ENCODE peak calls at places on chromosomes 5 and 9, in five cellular contexts. H is stimulated activated CD8-positive, alpha-beta memory T cell treated with anti-CD3 and anti-CD28 coated beads, Interleukin-2, amount 100 ng/mL, for 48 hours; Z is NCI-H1436; N is fibroblast of lung; W is lower lobe of right lung. U is an unnamed sample.

GRCh38 chr5:18395126-18396110 is 761.2 kb downstream of the TAF11L14 start:
- DNase-seq in W (no peak), N (no peak), H (no peak), Z (no peak), U (no peak)

GRCh38 chr5:113202904-113203716 is 226.5 kb downstream of the DCP2 start:
- DNase-seq in H (no peak), W (no peak), Z (no peak), N (peak; percentile 83), U (no peak)

GRCh38 chr5:132465095-132465707 is 25.4 kb downstream of the IRF1 start:
- DNase-seq in Z (no peak), N (no peak), H (no peak), W (no peak), U (peak; percentile 44)

GRCh38 chr9:114385412-114386181 is 2.2 kb downstream of the AKNA start:
- DNase-seq in Z (no peak), H (peak; percentile 71), W (peak; percentile 85), N (peak; percentile 90), U (peak; percentile 80)

GRCh38 chr5:174413520-174414314 is 310.7 kb upstream of the MSX2 start:
- DNase-seq in N (peak; percentile 97), Z (no peak), W (no peak), H (no peak), U (no peak)

GRCh38 chr5:135248801-135249231 is 150.2 kb downstream of the MACROH2A1 start:
- DNase-seq in N (no peak), Z (no peak), W (no peak), H (no peak), U (no peak)

GRCh38 chr5:80346055-80346454 is 26.3 kb downstream of the SPZ1 start:
- DNase-seq in N (no peak), W (no peak), H (no peak), Z (peak; percentile 21), U (peak; percentile 37)

GRCh38 chr5:36158144-36158543 is 6.2 kb downstream of the SKP2 start:
- DNase-seq in Z (no peak), N (peak; percentile 21), H (no peak), W (no peak), U (no peak)

GRCh38 chr5:72125931-72126620 is 18.8 kb downstream of the MAP1B start:
- DNase-seq in W (no peak), H (no peak), N (no peak), Z (no peak), U (no peak)

GRCh38 chr5:75551471-75551870 is 39.8 kb downstream of the POLK start:
- DNase-seq in H (no peak), W (no peak), N (peak; percentile 72), Z (no peak), U (no peak)

GRCh38 chr5:72940082-72940481 is 15.8 kb upstream of the FCHO2 start:
- DNase-seq in W (no peak), Z (no peak), N (no peak), H (no peak), U (no peak)

GRCh38 chr9:110180713-110181434 is 27.1 kb downstream of the C9orf152 start:
- DNase-seq in H (no peak), Z (no peak), W (no peak), N (peak; percentile 79), U (peak; percentile 63)

GRCh38 chr9:121861501-121862180 is 210.2 kb downstream of the DAB2IP start:
- DNase-seq in Z (no peak), H (no peak), N (no peak), W (no peak), U (peak; percentile 51)

GRCh38 chr9:81826541-81826906 is 101.7 kb upstream of the SPATA31D4 start:
- DNase-seq in H (no peak), W (peak; percentile 53), Z (peak; percentile 23), N (peak; percentile 64), U (no peak)

GRCh38 chr5:400282-401215 is 42.4 kb upstream of the EXOC3 start:
- DNase-seq in Z (no peak), W (no peak), H (no peak), N (peak; percentile 38), U (peak; percentile 24)